ENCODE peak calls at places on chromosomes 2 and 18, in nine cellular contexts. T is aorta, A is uterus, P is PC-3, W is hepatocyte, K is MG63, S is colonic mucosa, V is mammary epithelial cell, C is spleen. M is an unnamed sample. For H3K27me3 and H3K9me3, the result is how much of the 10 kb centered on the place peaks cover.

GRCh38 chr2:18046558-18046957 is 168.1 kb downstream of the KCNS3 start:
- DNase-seq in T (no peak), A (no peak), P (peak), W (no peak), K (peak), S (no peak), V (peak), C (no peak), M (peak)

GRCh38 chr2:149857344-149857743 is 269.8 kb upstream of the MMADHC start:
- DNase-seq in T (no peak), A (no peak), P (peak), W (no peak), K (peak), S (no peak), V (peak), C (no peak), M (peak)

GRCh38 chr2:43057026-43057741 is 169.2 kb downstream of the ZFP36L2 start:
- DNase-seq in T (peak), A (no peak), P (peak), W (no peak), K (peak), S (no peak), V (no peak), C (peak), M (no peak)

GRCh38 chr18:74375999-74376398 is 60.4 kb downstream of the C18orf63 start:
- DNase-seq in T (no peak), A (no peak), P (peak), W (peak), K (peak), S (peak), V (peak), C (no peak), M (no peak)

GRCh38 chr2:2823061-2823753 is 492.1 kb upstream of the MYT1L start:
- DNase-seq in T (no peak), A (no peak), P (no peak), W (no peak), K (peak), S (no peak), V (no peak), C (peak), M (no peak)

GRCh38 chr2:38615237-38615636 is 12.5 kb upstream of the HNRNPLL start:
- DNase-seq in T (no peak), A (no peak), P (peak), W (no peak), K (no peak), S (no peak), V (peak), C (no peak), M (peak)

GRCh38 chr2:43131051-43131889 is 95.1 kb downstream of the ZFP36L2 start:
- DNase-seq in T (peak), A (peak), P (peak), W (peak), K (peak), S (peak), V (peak), C (peak), M (peak)

GRCh38 chr2:30656079-30656478 is 151.2 kb downstream of the CAPN13 start:
- DNase-seq in T (no peak), A (no peak), P (no peak), W (no peak), K (peak), S (no peak), V (peak), C (no peak), M (no peak)

GRCh38 chr2:72539145-72539552 is 286.7 kb downstream of the EXOC6B start:
- DNase-seq in T (no peak), A (no peak), P (peak), W (no peak), K (no peak), S (no peak), V (peak), C (no peak), M (peak)

GRCh38 chr2:150234787-150235512 is 252.5 kb downstream of the RND3 start:
- DNase-seq in T (no peak), A (no peak), P (peak), W (no peak), K (peak), S (peak), V (peak), C (no peak), M (peak)

GRCh38 chr2:108562274-108562673 is 28.0 kb downstream of the LIMS1 start:
- DNase-seq in T (no peak), A (no peak), P (no peak), W (no peak), K (no peak), S (no peak), V (no peak), C (no peak), M (no peak)

DNA sequence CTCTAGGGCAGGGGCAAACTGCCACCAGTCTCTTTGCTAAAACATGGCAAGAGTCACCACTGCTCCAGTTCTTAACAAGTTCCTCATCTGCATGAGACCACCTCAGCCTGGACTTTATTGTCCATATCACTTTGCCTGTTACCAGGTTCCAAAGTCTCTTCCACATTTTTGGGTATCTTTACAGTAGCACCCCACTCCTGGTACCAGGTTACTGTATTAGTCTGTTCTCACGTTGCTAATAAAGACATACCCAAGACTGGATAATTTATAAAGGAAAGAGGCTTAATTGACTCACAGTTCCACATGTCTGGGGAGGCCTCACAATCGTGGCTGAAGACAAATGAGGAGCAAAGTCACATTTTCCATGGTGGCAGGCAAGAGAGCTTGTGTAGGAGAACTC is 5.5 kb upstream of the DPP4 start:
- DNase-seq in T (no peak), A (no peak), P (no peak), W (no peak), K (no peak), S (no peak), V (no peak), C (no peak), M (no peak)
- H3K27me3 ChIP-seq in T (under half), A (under half), P (under half), W (under half), K (under half), S (under half), V (under half), C (under half), M (under half)

GRCh38 chr18:56089607-56090258 is 501.7 kb upstream of the TCF4 start:
- DNase-seq in T (no peak), A (no peak), P (no peak), W (no peak), K (no peak), S (no peak), V (no peak), C (no peak), M (no peak)
- H3K9me3 ChIP-seq in T (under half), A (under half), P (under half), W (under half), K (under half), S (under half), V (under half), C (under half), M (under half)

DNA sequence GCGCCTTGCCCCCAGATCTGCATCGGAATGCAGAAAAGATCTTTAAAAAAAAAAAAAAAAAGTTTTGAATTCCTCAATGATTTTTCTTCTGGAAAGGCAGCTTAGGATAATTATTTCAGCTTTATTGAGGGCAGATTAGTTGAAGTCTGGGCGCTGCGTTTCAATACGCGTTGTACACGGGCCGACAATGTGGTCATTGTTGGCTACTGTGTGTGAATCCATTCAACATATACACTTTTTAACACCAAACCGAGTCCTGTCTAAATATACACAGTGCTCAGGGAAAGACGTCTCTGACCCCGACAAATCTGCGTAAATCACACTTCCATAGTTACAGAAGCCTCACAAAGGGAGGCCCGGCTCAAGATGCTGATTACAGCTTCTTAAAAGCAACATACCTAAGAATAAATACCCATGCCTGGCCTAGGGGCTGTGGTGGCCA is 1.4 kb upstream of the SIX3 start:
- DNase-seq in T (no peak), A (no peak), P (no peak), W (no peak), K (no peak), S (no peak), V (no peak), C (no peak), M (no peak)
- H3K27me3 ChIP-seq in T (under half), A (half or more), P (under half), W (half or more), K (under half), S (half or more), V (half or more), C (half or more), M (half or more)

GRCh38 chr2:20962939-20963543 is 80.8 kb downstream of the APOB start:
- DNase-seq in T (peak), A (peak), P (peak), W (peak), K (peak), S (peak), V (peak), C (peak), M (peak)
- H3K9me3 ChIP-seq in T (under half), A (under half), P (under half), W (under half), K (under half), S (under half), V (under half), C (under half), M (under half)

GRCh38 chr18:57428221-57429150 is 6.7 kb upstream of the ONECUT2 start:
- DNase-seq in T (no peak), A (no peak), P (no peak), W (no peak), K (no peak), S (no peak), V (no peak), C (peak), M (no peak)
- H3K27me3 ChIP-seq in T (under half), A (half or more), P (half or more), W (half or more), K (under half), S (half or more), V (half or more), C (half or more), M (half or more)

GRCh38 chr18:71252351-71252862 is 963.6 kb downstream of the SOCS6 start:
- DNase-seq in T (no peak), A (no peak), P (no peak), W (no peak), K (no peak), S (no peak), V (no peak), C (no peak), M (no peak)
- H3K9me3 ChIP-seq in T (under half), A (under half), P (under half), W (under half), K (under half), S (under half), V (under half), C (under half), M (under half)

GRCh38 chr18:75439356-75439755 is 11.9 kb upstream of the SMIM21 start:
- DNase-seq in T (no peak), A (no peak), P (no peak), W (no peak), K (no peak), S (no peak), V (no peak), C (no peak), M (no peak)

GRCh38 chr18:75437979-75438378 is 10.5 kb upstream of the SMIM21 start:
- DNase-seq in T (no peak), A (no peak), P (no peak), W (no peak), K (no peak), S (no peak), V (no peak), C (no peak), M (no peak)

GRCh38 chr18:75433098-75433497 is 5.6 kb upstream of the SMIM21 start:
- DNase-seq in T (no peak), A (no peak), P (no peak), W (no peak), K (no peak), S (no peak), V (no peak), C (no peak), M (no peak)

GRCh38 chr18:75441921-75442320 is 14.4 kb upstream of the SMIM21 start:
- DNase-seq in T (no peak), A (no peak), P (no peak), W (no peak), K (no peak), S (no peak), V (no peak), C (no peak), M (no peak)

GRCh38 chr18:75438891-75439290 is 11.4 kb upstream of the SMIM21 start:
- DNase-seq in T (no peak), A (no peak), P (no peak), W (no peak), K (no peak), S (no peak), V (no peak), C (no peak), M (peak)
- H3K27me3 ChIP-seq in T (under half), A (under half), P (half or more), W (under half), K (under half), S (under half), V (under half), C (under half), M (under half)